ENCODE peak calls at places on chromosomes 4 and X, in six cellular contexts. W is activated CD4-positive, alpha-beta T cell treated with anti-CD3 and anti-CD28 coated beads for 24 hours; Y is NCI-H774; D is left colon; O is GM12865; G is iris pigment epithelial cell. I is an unnamed sample.

GRCh38 chrX:40931921-40932320 is 153.3 kb upstream of the USP9X start:
- DNase-seq in W (no peak), D (no peak), G (peak), O (no peak), Y (no peak), I (no peak)

GRCh38 chr4:52877006-52877405 is 14.9 kb downstream of the RASL11B start:
- DNase-seq in Y (no peak), D (no peak), G (no peak), O (no peak), W (no peak), I (no peak)

GRCh38 chr4:15100994-15101695 is 98.9 kb downstream of the CPEB2 start:
- DNase-seq in O (no peak), W (no peak), G (peak), D (no peak), Y (no peak), I (no peak)

GRCh38 chrX:24350217-24350616 is 10.2 kb upstream of the SUPT20HL1 start:
- DNase-seq in Y (no peak), W (no peak), D (no peak), O (no peak), G (no peak), I (no peak)

GRCh38 chr4:576991-577498 is 950 bp upstream of the TMEM271 start:
- DNase-seq in Y (no peak), W (no peak), G (no peak), O (no peak), D (no peak), I (no peak)

GRCh38 chr4:89158884-89159503 is 47.7 kb downstream of the TIGD2 start:
- DNase-seq in D (no peak), O (peak), G (peak), Y (peak), W (no peak), I (peak)

GRCh38 chr4:168850016-168850415 is 160.0 kb downstream of the CBR4 start:
- DNase-seq in Y (no peak), G (no peak), W (no peak), D (no peak), O (no peak), I (no peak)

GRCh38 chr4:152571296-152571695 is 35.4 kb upstream of the FBXW7 start:
- DNase-seq in W (no peak), D (no peak), Y (no peak), G (no peak), O (no peak), I (no peak)

GRCh38 chr4:121728066-121728465 is 31.3 kb upstream of the ANXA5 start:
- DNase-seq in D (no peak), Y (no peak), O (no peak), W (no peak), G (peak), I (no peak)

GRCh38 chr4:27011401-27011800 is 150.8 kb downstream of the STIM2 start:
- DNase-seq in G (no peak), Y (no peak), D (no peak), O (no peak), W (no peak), I (peak)

GRCh38 chr4:95415346-95415771 is 133.4 kb downstream of the UNC5C start:
- DNase-seq in O (no peak), D (no peak), G (peak), Y (no peak), W (no peak), I (no peak)

GRCh38 chr4:7737752-7738457 is 201.8 kb downstream of the AFAP1 start:
- DNase-seq in O (no peak), D (no peak), W (no peak), G (no peak), Y (no peak), I (no peak)

GRCh38 chr4:122920473-122920872 is 1.9 kb downstream of the NUDT6 start:
- DNase-seq in O (no peak), G (no peak), Y (no peak), D (no peak), W (no peak), I (no peak)

GRCh38 chr4:123250843-123251242 is 145.8 kb upstream of the SPRY1 start:
- DNase-seq in W (no peak), D (no peak), G (peak), Y (no peak), O (no peak), I (peak)

GRCh38 chr4:52755409-52755808 is 4.2 kb upstream of the ERVMER34-1 start:
- DNase-seq in Y (no peak), O (no peak), G (no peak), W (no peak), D (no peak), I (no peak)

GRCh38 chr4:86934147-86934771 is 552 bp upstream of the AFF1 start:
- DNase-seq in W (no peak), D (peak), Y (no peak), G (no peak), O (peak), I (no peak)

GRCh38 chrX:139113682-139114081 is 402.2 kb upstream of the FGF13 start:
- DNase-seq in W (no peak), Y (no peak), D (no peak), G (no peak), O (no peak), I (peak)

I was measured in NCI-H2029.